ENCODE peak calls at places on chromosomes 13 and 19, in five cellular contexts. Y is body of pancreas; N is heart right ventricle; H is iPS DF 6.9; F is CD8-positive, alpha-beta memory T cell. Q is an unnamed sample.

GRCh38 chr13:106752584-106753202 is 184.8 kb upstream of the ARGLU1 start:
- DNase-seq in Y (no peak), N (no peak), H (no peak), F (no peak), Q (no peak)

GRCh38 chr13:75236774-75237173 is 245.2 kb downstream of the TBC1D4 start:
- DNase-seq in Y (no peak), N (no peak), H (no peak), F (no peak), Q (peak; percentile 21)

GRCh38 chr13:38543561-38543960 is 143.3 kb upstream of the FREM2 start:
- DNase-seq in Y (no peak), N (no peak), H (no peak), F (no peak), Q (no peak)

GRCh38 chr19:48117515-48118330 is 7.1 kb upstream of the PLA2G4C start:
- DNase-seq in Y (no peak), N (no peak), H (no peak), F (no peak), Q (no peak)

GRCh38 chr13:60411983-60412382 is 15.0 kb downstream of the TDRD3 start:
- DNase-seq in Y (no peak), N (no peak), H (no peak), F (no peak), Q (no peak)

GRCh38 chr13:27171244-27171829 is at the start of gene USP12:
- DNase-seq in Y (no peak), N (peak; percentile 24), H (no peak), F (no peak), Q (no peak)

GRCh38 chr19:5484398-5485285 is 29.4 kb downstream of the ZNRF4 start:
- DNase-seq in Y (peak; percentile 64), N (no peak), H (no peak), F (no peak), Q (no peak)

GRCh38 chr13:105814219-105814901 is 721.1 kb downstream of the EFNB2 start:
- DNase-seq in Y (no peak), N (no peak), H (no peak), F (no peak), Q (peak; percentile 41)

GRCh38 chr19:41995959-41996797 is 2.1 kb upstream of the ATP1A3 start:
- DNase-seq in Y (no peak), N (no peak), H (no peak), F (no peak), Q (no peak)

GRCh38 chr19:16139752-16140151 is 3.7 kb upstream of the HSH2D start:
- DNase-seq in Y (no peak), N (no peak), H (no peak), F (peak; percentile 9), Q (no peak)

GRCh38 chr19:47526798-47527197 is 11.9 kb upstream of the NAPA start:
- DNase-seq in Y (no peak), N (no peak), H (no peak), F (no peak), Q (no peak)

GRCh38 chr19:17538684-17539287 is 16.7 kb upstream of the COLGALT1 start:
- DNase-seq in Y (no peak), N (no peak), H (no peak), F (no peak), Q (no peak)

GRCh38 chr13:51620165-51620983 is 36.1 kb downstream of the WDFY2 start:
- DNase-seq in Y (no peak), N (peak; percentile 33), H (no peak), F (no peak), Q (no peak)

GRCh38 chr13:51619614-51620013 is 35.4 kb downstream of the WDFY2 start:
- DNase-seq in Y (no peak), N (no peak), H (no peak), F (no peak), Q (no peak)

GRCh38 chr13:51623473-51623872 is 39.2 kb downstream of the WDFY2 start:
- DNase-seq in Y (no peak), N (no peak), H (no peak), F (no peak), Q (no peak)

GRCh38 chr13:51624207-51624606 is 39.9 kb downstream of the WDFY2 start:
- DNase-seq in Y (no peak), N (no peak), H (no peak), F (no peak), Q (no peak)

GRCh38 chr13:51621597-51621996 is 37.3 kb downstream of the WDFY2 start:
- DNase-seq in Y (no peak), N (no peak), H (no peak), F (no peak), Q (no peak)
- H3K4me1 ChIP-seq in Y (peaks cover 48% of the 10 kb centered on the region), N (peaks cover 79% of the 10 kb centered on the region), H (peaks cover 3% of the 10 kb centered on the region), F (peaks cover 5% of the 10 kb centered on the region), Q (no peaks in the 10 kb centered on the region)

GRCh38 chr19:44661904-44662303 is 9.4 kb upstream of the CEACAM19 start:
- DNase-seq in Y (no peak), N (no peak), H (no peak), F (no peak), Q (no peak)

GRCh38 chr19:44662686-44663085 is 8.6 kb upstream of the CEACAM19 start:
- DNase-seq in Y (no peak), N (no peak), H (no peak), F (no peak), Q (no peak)

GRCh38 chr19:44663996-44664395 is 7.3 kb upstream of the CEACAM19 start:
- DNase-seq in Y (no peak), N (no peak), H (no peak), F (no peak), Q (no peak)

GRCh38 chr19:44660081-44660480 is 11.2 kb upstream of the CEACAM19 start:
- DNase-seq in Y (no peak), N (no peak), H (no peak), F (no peak), Q (no peak)

DNA sequence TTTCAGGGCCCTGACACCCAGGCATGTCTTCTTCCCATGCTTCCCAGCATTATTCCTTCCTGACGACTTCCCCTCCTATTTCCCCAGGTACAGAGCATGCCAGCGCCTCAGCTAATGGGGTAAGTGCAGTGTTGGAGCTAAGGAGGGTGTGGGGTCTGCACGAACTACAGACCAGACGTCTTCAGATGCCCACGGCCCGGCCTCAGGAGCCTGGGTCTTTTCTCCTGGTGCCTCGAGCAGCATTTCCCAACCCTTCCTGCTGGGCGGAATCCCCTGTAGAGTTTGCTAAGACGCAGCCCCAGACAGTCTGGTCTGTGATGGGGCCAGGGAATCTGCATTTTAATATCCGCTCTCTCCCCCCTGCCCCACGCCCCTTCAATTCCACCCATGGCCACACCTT is 10.1 kb upstream of the CEACAM19 start:
- DNase-seq in Y (no peak), N (no peak), H (no peak), F (no peak), Q (no peak)
- H3K27me3 ChIP-seq in Y (no peaks in the 10 kb centered on the region), N (no peaks in the 10 kb centered on the region), H (no peaks in the 10 kb centered on the region), F (no peaks in the 10 kb centered on the region), Q (no peaks in the 10 kb centered on the region)

GRCh38 chr19:35429698-35430097 is 18.4 kb upstream of the FFAR2 start:
- DNase-seq in Y (no peak), N (no peak), H (no peak), F (no peak), Q (peak; percentile 46)
- H3K4me1 ChIP-seq in Y (peaks cover 23% of the 10 kb centered on the region), N (peaks cover 49% of the 10 kb centered on the region), H (no peaks in the 10 kb centered on the region), F (no peaks in the 10 kb centered on the region), Q (no peaks in the 10 kb centered on the region)

GRCh38 chr13:111966969-111967368 is 100.0 kb upstream of the SOX1 start:
- DNase-seq in Y (no peak), N (no peak), H (no peak), F (no peak), Q (no peak)
- H3K27me3 ChIP-seq in Y (no peaks in the 10 kb centered on the region), N (peaks cover 35% of the 10 kb centered on the region), H (no peaks in the 10 kb centered on the region), F (no peaks in the 10 kb centered on the region), Q (no peaks in the 10 kb centered on the region)

GRCh38 chr19:37966211-37967072 is 59.4 kb downstream of the SIPA1L3 start:
- DNase-seq in Y (no peak), N (no peak), H (no peak), F (no peak), Q (peak; percentile 66)
- H3K4me1 ChIP-seq in Y (peaks cover 14% of the 10 kb centered on the region), N (peaks cover 8% of the 10 kb centered on the region), H (peaks cover 3% of the 10 kb centered on the region), F (no peaks in the 10 kb centered on the region), Q (peaks cover 3% of the 10 kb centered on the region)

Q was measured in small intestine.